ENCODE peak calls at places on chromosomes 3 and 15, in ten cellular contexts. One of them, this sample, is unnamed.
A peak's percentile ranks its signal among the peaks of the same experiment; 100 is the strongest.

GRCh38 chr15:69469467-69470191 is 17.0 kb downstream of the RPLP1 start:
- DNase-seq in IMR-90: peak; percentile 56
- DNase-seq in WTC11: no peak
- DNase-seq in GM10248: no peak
- DNase-seq in foreskin fibroblast: no peak
- DNase-seq in RWPE1: peak; percentile 50
- DNase-seq in left lung: no peak
- DNase-seq in SK-N-SH: no peak
- DNase-seq in OCI-LY7: no peak
- DNase-seq in mesothelial cell of epicardium: no peak
- DNase-seq in this sample: no peak

GRCh38 chr15:72203507-72203837 is 5.9 kb upstream of the GRAMD2A start:
- DNase-seq in IMR-90: peak; percentile 90
- DNase-seq in WTC11: no peak
- DNase-seq in GM10248: no peak
- DNase-seq in foreskin fibroblast: peak; percentile 86
- DNase-seq in RWPE1: peak; percentile 98
- DNase-seq in left lung: no peak
- DNase-seq in SK-N-SH: peak; percentile 71
- DNase-seq in OCI-LY7: no peak
- DNase-seq in mesothelial cell of epicardium: no peak
- DNase-seq in this sample: no peak

GRCh38 chr3:86828751-86829150 is 162.2 kb downstream of the VGLL3 start:
- DNase-seq in IMR-90: no peak
- DNase-seq in WTC11: no peak
- DNase-seq in GM10248: no peak
- DNase-seq in foreskin fibroblast: no peak
- DNase-seq in RWPE1: no peak
- DNase-seq in left lung: no peak
- DNase-seq in SK-N-SH: no peak
- DNase-seq in OCI-LY7: no peak
- DNase-seq in mesothelial cell of epicardium: no peak
- DNase-seq in this sample: no peak

GRCh38 chr3:195820186-195820585 is 8.5 kb upstream of the MUC4 start:
- DNase-seq in IMR-90: no peak
- DNase-seq in WTC11: no peak
- DNase-seq in GM10248: no peak
- DNase-seq in foreskin fibroblast: no peak
- DNase-seq in RWPE1: no peak
- DNase-seq in left lung: peak; percentile 61
- DNase-seq in SK-N-SH: no peak
- DNase-seq in OCI-LY7: no peak
- DNase-seq in mesothelial cell of epicardium: no peak
- DNase-seq in this sample: no peak

GRCh38 chr3:112043621-112044201 is 9.2 kb downstream of the TMPRSS7 start:
- DNase-seq in IMR-90: peak; percentile 79
- DNase-seq in WTC11: peak; percentile 34
- DNase-seq in GM10248: peak; percentile 57
- DNase-seq in foreskin fibroblast: peak; percentile 57
- DNase-seq in RWPE1: peak; percentile 79
- DNase-seq in left lung: no peak
- DNase-seq in SK-N-SH: peak; percentile 69
- DNase-seq in OCI-LY7: peak; percentile 88
- DNase-seq in mesothelial cell of epicardium: no peak
- DNase-seq in this sample: no peak

GRCh38 chr3:47527952-47528718 is 14.6 kb upstream of the ELP6 start:
- DNase-seq in IMR-90: no peak
- DNase-seq in WTC11: no peak
- DNase-seq in GM10248: peak; percentile 0
- DNase-seq in foreskin fibroblast: no peak
- DNase-seq in RWPE1: peak; percentile 18
- DNase-seq in left lung: no peak
- DNase-seq in SK-N-SH: no peak
- DNase-seq in OCI-LY7: no peak
- DNase-seq in mesothelial cell of epicardium: no peak
- DNase-seq in this sample: no peak

GRCh38 chr3:129023909-129024308 is 22.8 kb downstream of the EFCC1 start:
- DNase-seq in IMR-90: peak; percentile 28
- DNase-seq in WTC11: no peak
- DNase-seq in GM10248: no peak
- DNase-seq in foreskin fibroblast: no peak
- DNase-seq in RWPE1: peak; percentile 37
- DNase-seq in left lung: no peak
- DNase-seq in SK-N-SH: no peak
- DNase-seq in OCI-LY7: peak; percentile 58
- DNase-seq in mesothelial cell of epicardium: no peak
- DNase-seq in this sample: no peak

GRCh38 chr15:70541511-70541910 is 221.8 kb downstream of the UACA start:
- DNase-seq in IMR-90: no peak
- DNase-seq in WTC11: no peak
- DNase-seq in GM10248: no peak
- DNase-seq in foreskin fibroblast: no peak
- DNase-seq in RWPE1: no peak
- DNase-seq in left lung: no peak
- DNase-seq in SK-N-SH: no peak
- DNase-seq in OCI-LY7: no peak
- DNase-seq in mesothelial cell of epicardium: no peak
- DNase-seq in this sample: no peak

GRCh38 chr3:52879090-52879489 is 18.3 kb downstream of the STIMATE start:
- DNase-seq in IMR-90: no peak
- DNase-seq in WTC11: no peak
- DNase-seq in GM10248: no peak
- DNase-seq in foreskin fibroblast: no peak
- DNase-seq in RWPE1: no peak
- DNase-seq in left lung: no peak
- DNase-seq in SK-N-SH: no peak
- DNase-seq in OCI-LY7: no peak
- DNase-seq in mesothelial cell of epicardium: no peak
- DNase-seq in this sample: no peak
- TF ChIP-seq CTCF in IMR-90: no peak
- TF ChIP-seq CTCF in WTC11: no peak
- TF ChIP-seq CTCF in GM10248: no peak
- TF ChIP-seq CTCF in foreskin fibroblast: no peak
- TF ChIP-seq CTCF in RWPE1: no peak
- TF ChIP-seq CTCF in left lung: no peak
- TF ChIP-seq CTCF in SK-N-SH: no peak
- TF ChIP-seq CTCF in OCI-LY7: no peak
- TF ChIP-seq CTCF in mesothelial cell of epicardium: no peak
- TF ChIP-seq CTCF in this sample: no peak

GRCh38 chr3:64494530-64494929 is 193.3 kb downstream of the ADAMTS9 start:
- DNase-seq in IMR-90: no peak
- DNase-seq in WTC11: no peak
- DNase-seq in GM10248: no peak
- DNase-seq in foreskin fibroblast: no peak
- DNase-seq in RWPE1: no peak
- DNase-seq in left lung: no peak
- DNase-seq in SK-N-SH: no peak
- DNase-seq in OCI-LY7: no peak
- DNase-seq in mesothelial cell of epicardium: no peak
- DNase-seq in this sample: no peak
- TF ChIP-seq CTCF in IMR-90: no peak
- TF ChIP-seq CTCF in WTC11: no peak
- TF ChIP-seq CTCF in GM10248: no peak
- TF ChIP-seq CTCF in foreskin fibroblast: no peak
- TF ChIP-seq CTCF in RWPE1: no peak
- TF ChIP-seq CTCF in left lung: no peak
- TF ChIP-seq CTCF in SK-N-SH: no peak
- TF ChIP-seq CTCF in OCI-LY7: no peak
- TF ChIP-seq CTCF in mesothelial cell of epicardium: no peak
- TF ChIP-seq CTCF in this sample: no peak

GRCh38 chr3:11499144-11499543 is 144.6 kb downstream of the VGLL4 start:
- DNase-seq in IMR-90: peak; percentile 98
- DNase-seq in WTC11: no peak
- DNase-seq in GM10248: no peak
- DNase-seq in foreskin fibroblast: peak; percentile 82
- DNase-seq in RWPE1: peak; percentile 80
- DNase-seq in left lung: no peak
- DNase-seq in SK-N-SH: no peak
- DNase-seq in OCI-LY7: no peak
- DNase-seq in mesothelial cell of epicardium: no peak
- DNase-seq in this sample: no peak

GRCh38 chr3:11498646-11499045 is 145.1 kb downstream of the VGLL4 start:
- DNase-seq in IMR-90: peak; percentile 78
- DNase-seq in WTC11: no peak
- DNase-seq in GM10248: no peak
- DNase-seq in foreskin fibroblast: peak; percentile 50
- DNase-seq in RWPE1: no peak
- DNase-seq in left lung: no peak
- DNase-seq in SK-N-SH: no peak
- DNase-seq in OCI-LY7: no peak
- DNase-seq in mesothelial cell of epicardium: no peak
- DNase-seq in this sample: no peak

GRCh38 chr3:11495948-11496557 is 147.7 kb downstream of the VGLL4 start:
- DNase-seq in IMR-90: no peak
- DNase-seq in WTC11: peak; percentile 30
- DNase-seq in GM10248: no peak
- DNase-seq in foreskin fibroblast: no peak
- DNase-seq in RWPE1: no peak
- DNase-seq in left lung: no peak
- DNase-seq in SK-N-SH: no peak
- DNase-seq in OCI-LY7: no peak
- DNase-seq in mesothelial cell of epicardium: no peak
- DNase-seq in this sample: no peak

GRCh38 chr3:11494131-11494916 is 149.4 kb downstream of the VGLL4 start:
- DNase-seq in IMR-90: no peak
- DNase-seq in WTC11: no peak
- DNase-seq in GM10248: no peak
- DNase-seq in foreskin fibroblast: no peak
- DNase-seq in RWPE1: no peak
- DNase-seq in left lung: no peak
- DNase-seq in SK-N-SH: no peak
- DNase-seq in OCI-LY7: no peak
- DNase-seq in mesothelial cell of epicardium: no peak
- DNase-seq in this sample: no peak

GRCh38 chr3:11498174-11498573 is 145.5 kb downstream of the VGLL4 start:
- DNase-seq in IMR-90: no peak
- DNase-seq in WTC11: no peak
- DNase-seq in GM10248: no peak
- DNase-seq in foreskin fibroblast: no peak
- DNase-seq in RWPE1: no peak
- DNase-seq in left lung: no peak
- DNase-seq in SK-N-SH: no peak
- DNase-seq in OCI-LY7: no peak
- DNase-seq in mesothelial cell of epicardium: no peak
- DNase-seq in this sample: no peak
- TF ChIP-seq CTCF in IMR-90: no peak
- TF ChIP-seq CTCF in WTC11: no peak
- TF ChIP-seq CTCF in GM10248: no peak
- TF ChIP-seq CTCF in foreskin fibroblast: no peak
- TF ChIP-seq CTCF in RWPE1: no peak
- TF ChIP-seq CTCF in left lung: no peak
- TF ChIP-seq CTCF in SK-N-SH: no peak
- TF ChIP-seq CTCF in OCI-LY7: no peak
- TF ChIP-seq CTCF in mesothelial cell of epicardium: no peak
- TF ChIP-seq CTCF in this sample: no peak

DNA sequence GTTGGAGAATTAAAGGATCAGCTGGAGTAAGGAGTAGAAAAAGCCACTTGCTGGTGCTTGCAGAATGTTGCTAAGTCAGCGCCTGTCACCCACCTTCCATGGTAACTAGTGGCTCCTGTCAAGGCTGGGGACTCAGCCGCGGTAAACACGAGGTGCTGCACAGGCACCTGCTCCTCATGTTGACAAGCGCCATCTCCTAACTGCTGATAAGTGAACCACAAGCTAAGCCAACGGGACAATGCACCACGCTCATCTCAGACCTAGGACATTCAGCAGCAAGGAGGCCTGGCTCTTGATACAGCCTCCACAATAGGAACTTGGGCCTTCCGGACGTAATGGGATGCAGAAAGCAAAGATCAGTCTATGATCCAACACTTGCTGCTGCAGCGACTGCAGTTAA is 264.4 kb downstream of the OCA2 start:
- DNase-seq in IMR-90: no peak
- DNase-seq in WTC11: no peak
- DNase-seq in GM10248: no peak
- DNase-seq in foreskin fibroblast: no peak
- DNase-seq in RWPE1: no peak
- DNase-seq in left lung: no peak
- DNase-seq in SK-N-SH: no peak
- DNase-seq in OCI-LY7: no peak
- DNase-seq in mesothelial cell of epicardium: no peak
- DNase-seq in this sample: no peak
- TF ChIP-seq CTCF in IMR-90: no peak
- TF ChIP-seq CTCF in WTC11: no peak
- TF ChIP-seq CTCF in GM10248: no peak
- TF ChIP-seq CTCF in foreskin fibroblast: no peak
- TF ChIP-seq CTCF in RWPE1: no peak
- TF ChIP-seq CTCF in left lung: no peak
- TF ChIP-seq CTCF in SK-N-SH: no peak
- TF ChIP-seq CTCF in OCI-LY7: no peak
- TF ChIP-seq CTCF in mesothelial cell of epicardium: no peak
- TF ChIP-seq CTCF in this sample: no peak

GRCh38 chr3:16177962-16178627 is 3.6 kb downstream of the GALNT15 start:
- DNase-seq in IMR-90: peak; percentile 86
- DNase-seq in WTC11: peak; percentile 91
- DNase-seq in GM10248: peak; percentile 81
- DNase-seq in foreskin fibroblast: peak; percentile 82
- DNase-seq in RWPE1: peak; percentile 62
- DNase-seq in left lung: peak; percentile 91
- DNase-seq in SK-N-SH: peak; percentile 88
- DNase-seq in OCI-LY7: peak; percentile 53
- DNase-seq in mesothelial cell of epicardium: peak; percentile 63
- DNase-seq in this sample: peak; percentile 39

GRCh38 chr3:16179261-16179660 is 4.8 kb downstream of the GALNT15 start:
- DNase-seq in IMR-90: no peak
- DNase-seq in WTC11: no peak
- DNase-seq in GM10248: no peak
- DNase-seq in foreskin fibroblast: no peak
- DNase-seq in RWPE1: no peak
- DNase-seq in left lung: no peak
- DNase-seq in SK-N-SH: no peak
- DNase-seq in OCI-LY7: no peak
- DNase-seq in mesothelial cell of epicardium: no peak
- DNase-seq in this sample: no peak

GRCh38 chr3:16176391-16177030 is 2.0 kb downstream of the GALNT15 start:
- DNase-seq in IMR-90: peak; percentile 33
- DNase-seq in WTC11: no peak
- DNase-seq in GM10248: no peak
- DNase-seq in foreskin fibroblast: no peak
- DNase-seq in RWPE1: no peak
- DNase-seq in left lung: no peak
- DNase-seq in SK-N-SH: no peak
- DNase-seq in OCI-LY7: no peak
- DNase-seq in mesothelial cell of epicardium: no peak
- DNase-seq in this sample: no peak

GRCh38 chr3:16179771-16180736 is 5.6 kb downstream of the GALNT15 start:
- DNase-seq in IMR-90: peak; percentile 82
- DNase-seq in WTC11: no peak
- DNase-seq in GM10248: no peak
- DNase-seq in foreskin fibroblast: peak; percentile 60
- DNase-seq in RWPE1: no peak
- DNase-seq in left lung: no peak
- DNase-seq in SK-N-SH: no peak
- DNase-seq in OCI-LY7: no peak
- DNase-seq in mesothelial cell of epicardium: no peak
- DNase-seq in this sample: no peak

DNA sequence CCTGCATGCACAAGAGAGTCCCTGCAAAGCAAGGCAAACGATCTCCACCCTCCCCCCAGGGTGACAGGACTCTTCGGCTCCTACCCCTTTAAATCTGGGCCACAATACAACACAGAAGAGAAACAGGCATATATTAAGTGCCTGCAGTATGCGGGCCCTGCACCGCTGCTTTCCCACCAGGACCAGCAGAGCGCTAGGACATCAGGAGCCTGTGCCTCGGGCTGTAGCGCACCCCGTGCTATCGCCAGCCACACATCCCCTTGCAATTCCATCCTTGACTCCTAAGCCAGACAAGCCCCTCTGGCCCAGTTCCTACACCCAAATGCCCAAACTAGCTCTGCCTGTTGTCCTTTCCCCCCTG is 4.1 kb downstream of the GALNT15 start:
- DNase-seq in IMR-90: no peak
- DNase-seq in WTC11: no peak
- DNase-seq in GM10248: no peak
- DNase-seq in foreskin fibroblast: no peak
- DNase-seq in RWPE1: no peak
- DNase-seq in left lung: no peak
- DNase-seq in SK-N-SH: no peak
- DNase-seq in OCI-LY7: no peak
- DNase-seq in mesothelial cell of epicardium: no peak
- DNase-seq in this sample: no peak
- TF ChIP-seq CTCF in IMR-90: no peak
- TF ChIP-seq CTCF in WTC11: peak; percentile 3
- TF ChIP-seq CTCF in GM10248: no peak
- TF ChIP-seq CTCF in foreskin fibroblast: no peak
- TF ChIP-seq CTCF in RWPE1: peak; percentile 51
- TF ChIP-seq CTCF in left lung: no peak
- TF ChIP-seq CTCF in SK-N-SH: no peak
- TF ChIP-seq CTCF in OCI-LY7: peak; percentile 45
- TF ChIP-seq CTCF in mesothelial cell of epicardium: no peak
- TF ChIP-seq CTCF in this sample: no peak

This sample was measured in activated B cell treated with CpG ODN at 0.5 μM for 24 hours.